ENCODE peak calls at places on chromosome 21, in six cellular contexts. H is PC-3, N is IMR-90, U is adrenal gland, K is psoas muscle, P is cardiac muscle cell. L is an unnamed sample.
A peak's percentile ranks its signal among the peaks of the same experiment; 100 is the strongest.

GRCh38 chr21:16476056-16476850 is 746.5 kb downstream of the USP25 start:
- DNase-seq in N (no peak), K (no peak), U (no peak), H (no peak), P (no peak), L (no peak)

GRCh38 chr21:17610862-17611261 is 1.8 kb downstream of the BTG3 start:
- DNase-seq in U (peak; percentile 27), P (no peak), K (no peak), N (peak; percentile 11), H (no peak), L (no peak)

GRCh38 chr21:15455819-15456462 is 273.8 kb upstream of the USP25 start:
- DNase-seq in N (no peak), K (no peak), H (no peak), U (no peak), P (no peak), L (no peak)

GRCh38 chr21:29149771-29150425 is 19.5 kb downstream of the MAP3K7CL start:
- DNase-seq in P (no peak), N (peak; percentile 89), U (no peak), H (peak; percentile 64), K (no peak), L (peak; percentile 33)

GRCh38 chr21:45985471-45986315 is 4.1 kb downstream of the COL6A1 start:
- DNase-seq in U (no peak), K (no peak), H (no peak), N (no peak), P (no peak), L (no peak)

GRCh38 chr21:17455451-17455850 is 57.4 kb upstream of the CXADR start:
- DNase-seq in U (no peak), H (no peak), N (no peak), P (no peak), K (no peak), L (no peak)

GRCh38 chr21:18041012-18041411 is 203.6 kb upstream of the CHODL start:
- DNase-seq in K (no peak), P (peak; percentile 56), N (no peak), H (peak; percentile 50), U (no peak), L (no peak)

GRCh38 chr21:20592482-20592881 is 405.7 kb upstream of the NCAM2 start:
- DNase-seq in U (no peak), H (no peak), P (no peak), K (no peak), N (no peak), L (no peak)

GRCh38 chr21:33339938-33340337 is 15.2 kb downstream of the IFNAR1 start:
- DNase-seq in U (no peak), K (no peak), H (no peak), N (peak; percentile 12), P (no peak), L (no peak)

GRCh38 chr21:24046816-24047443 is 1560.4 kb downstream of the MRPL39 start:
- DNase-seq in N (no peak), U (no peak), H (no peak), P (no peak), K (no peak), L (no peak)

GRCh38 chr21:27024971-27025370 is 58.1 kb upstream of the ADAMTS5 start:
- DNase-seq in H (no peak), P (no peak), N (peak; percentile 13), K (no peak), U (no peak), L (no peak)

GRCh38 chr21:38597436-38597835 is 99.2 kb upstream of the ERG start:
- DNase-seq in U (no peak), P (no peak), K (no peak), H (no peak), N (no peak), L (no peak)

GRCh38 chr21:45979141-45979631 is 2.4 kb upstream of the COL6A1 start:
- DNase-seq in K (peak; percentile 31), N (no peak), H (peak; percentile 79), U (no peak), P (no peak), L (peak; percentile 40)

GRCh38 chr21:46122241-46122671 is 24.3 kb downstream of the COL6A2 start:
- DNase-seq in U (no peak), N (peak; percentile 78), P (no peak), K (no peak), H (peak; percentile 77), L (no peak)

GRCh38 chr21:46226146-46226545 is 2.4 kb downstream of the LSS start:
- DNase-seq in P (no peak), N (peak; percentile 19), K (no peak), U (no peak), H (no peak), L (no peak)

GRCh38 chr21:21851657-21852056 is 853.4 kb downstream of the NCAM2 start:
- DNase-seq in N (peak; percentile 13), U (no peak), P (no peak), K (no peak), H (peak; percentile 49), L (no peak)

GRCh38 chr21:40686526-40686925 is 160.4 kb downstream of the DSCAM start:
- DNase-seq in K (no peak), P (no peak), H (no peak), N (no peak), U (no peak), L (no peak)

GRCh38 chr21:46226920-46227599 is 1.5 kb downstream of the LSS start:
- DNase-seq in P (peak; percentile 62), H (no peak), K (no peak), U (no peak), N (peak; percentile 78), L (no peak)

GRCh38 chr21:15090390-15090789 is 25.6 kb upstream of the NRIP1 start:
- DNase-seq in N (no peak), U (no peak), P (no peak), K (no peak), H (no peak), L (no peak)

GRCh38 chr21:45870421-45870820 is 111.1 kb upstream of the COL6A1 start:
- DNase-seq in U (no peak), K (no peak), H (no peak), P (no peak), N (no peak), L (peak; percentile 42)

GRCh38 chr21:25639167-25639921 is at the start of gene JAM2:
- DNase-seq in H (no peak), N (peak; percentile 29), K (peak; percentile 47), P (peak; percentile 57), U (peak; percentile 47), L (no peak)

GRCh38 chr21:35026617-35027557 is 22.2 kb downstream of the RUNX1 start:
- DNase-seq in N (peak; percentile 48), U (peak; percentile 35), H (no peak), P (peak; percentile 34), K (peak; percentile 66), L (no peak)
- H3K4me1 ChIP-seq in N (no peaks in the 10 kb centered on the region), U (no peaks in the 10 kb centered on the region), H (no peaks in the 10 kb centered on the region), P (no peaks in the 10 kb centered on the region), K (peaks cover 4% of the 10 kb centered on the region), L (peaks cover 7% of the 10 kb centered on the region)

GRCh38 chr21:44710756-44711326 is 531 bp downstream of the TSPEAR start:
- DNase-seq in P (no peak), U (peak; percentile 7), K (no peak), N (no peak), H (no peak), L (no peak)
- H3K27me3 ChIP-seq in P (peaks cover 97% of the 10 kb centered on the region), U (peaks cover 78% of the 10 kb centered on the region), K (no peaks in the 10 kb centered on the region), N (peaks cover 86% of the 10 kb centered on the region), H (peaks cover 11% of the 10 kb centered on the region), L (peaks cover 57% of the 10 kb centered on the region)

GRCh38 chr21:14080040-14080763 is 130.6 kb downstream of the LIPI start:
- DNase-seq in P (no peak), N (no peak), H (no peak), K (no peak), U (no peak), L (peak; percentile 31)

GRCh38 chr21:14080764-14081096 is 130.0 kb downstream of the LIPI start:
- DNase-seq in H (no peak), P (no peak), U (no peak), K (no peak), N (no peak), L (no peak)

GRCh38 chr21:14075346-14076142 is 135.2 kb downstream of the LIPI start:
- DNase-seq in N (no peak), K (no peak), P (no peak), U (no peak), H (no peak), L (no peak)

GRCh38 chr21:14076143-14076806 is 134.5 kb downstream of the LIPI start:
- DNase-seq in N (no peak), U (no peak), K (no peak), H (no peak), P (no peak), L (peak; percentile 73)

DNA sequence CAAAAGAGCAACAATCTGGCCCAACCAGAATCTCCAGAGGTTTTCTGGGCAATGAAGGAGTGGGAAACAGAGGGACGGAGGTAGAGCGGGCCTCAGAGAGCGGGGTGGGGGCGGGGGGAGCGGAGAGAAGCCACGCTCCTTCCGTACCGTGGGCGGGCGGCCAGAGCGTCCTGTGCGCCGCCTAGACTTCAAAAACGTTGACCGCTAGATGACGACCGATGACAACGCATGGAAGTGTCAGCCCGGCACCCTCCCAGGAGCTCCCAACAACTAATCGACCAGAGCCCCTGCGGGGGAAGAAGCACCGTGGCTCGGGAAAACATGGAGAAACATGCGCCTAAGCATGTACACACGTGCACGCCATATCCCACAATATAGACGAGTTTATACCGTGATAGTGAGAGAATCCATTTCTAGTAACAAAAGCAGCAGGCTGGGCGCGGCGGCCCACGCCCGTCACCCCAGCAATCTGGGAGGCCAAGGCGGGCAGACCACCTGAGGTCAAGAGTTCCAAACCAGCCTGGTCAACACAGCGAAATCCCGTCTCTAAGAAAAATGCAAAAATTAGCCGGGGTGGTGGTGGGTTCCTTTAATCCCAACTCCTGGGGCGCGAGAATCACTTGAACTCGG is 131.9 kb downstream of the LIPI start:
- DNase-seq in U (no peak), K (no peak), P (no peak), N (no peak), H (no peak), L (no peak)
- H3K36me3 ChIP-seq in U (no peaks in the 10 kb centered on the region), K (no peaks in the 10 kb centered on the region), P (no peaks in the 10 kb centered on the region), N (no peaks in the 10 kb centered on the region), H (no peaks in the 10 kb centered on the region), L (peaks cover 4% of the 10 kb centered on the region)

GRCh38 chr21:42363331-42363730 is 3.0 kb downstream of the TFF1 start:
- DNase-seq in U (no peak), N (no peak), K (no peak), P (no peak), H (peak; percentile 80), L (no peak)

GRCh38 chr21:42362700-42363099 is 3.6 kb downstream of the TFF1 start:
- DNase-seq in P (no peak), K (no peak), H (no peak), U (no peak), N (no peak), L (no peak)

GRCh38 chr21:42365770-42366169 is 565 bp downstream of the TFF1 start:
- DNase-seq in P (no peak), K (no peak), H (no peak), N (no peak), U (no peak), L (no peak)

GRCh38 chr21:42366292-42367010 is at the start of gene TFF1:
- DNase-seq in N (peak; percentile 10), P (no peak), H (peak; percentile 95), U (peak; percentile 81), K (no peak), L (peak; percentile 65)

DNA sequence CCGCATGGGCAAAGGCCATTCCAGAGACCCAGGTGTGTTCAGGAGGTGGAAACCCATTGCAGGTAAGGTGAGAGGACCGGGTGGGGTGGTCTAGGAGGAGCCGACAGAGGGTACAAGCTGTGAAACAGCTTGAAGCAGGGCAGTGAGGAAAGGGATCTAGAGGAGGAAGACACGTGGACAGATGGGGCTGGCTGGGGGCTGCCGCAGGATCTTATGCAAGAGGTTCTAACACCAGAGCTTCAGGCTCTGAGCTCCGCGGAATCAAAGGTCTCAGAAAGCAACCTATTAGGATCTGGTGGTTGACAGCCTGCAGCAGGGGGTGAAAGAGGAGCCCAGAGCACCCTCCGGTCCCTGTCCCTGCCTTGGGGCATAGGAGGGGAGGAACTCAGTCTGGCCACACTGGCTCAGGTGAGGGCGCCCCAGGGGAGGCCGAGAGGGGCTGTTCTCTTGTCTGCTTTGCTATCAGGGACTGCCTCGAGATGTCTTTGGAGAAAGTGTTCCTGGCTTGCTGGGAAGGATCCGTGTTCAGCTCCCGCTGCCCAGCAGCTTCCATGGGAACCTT is 1.9 kb downstream of the TFF1 start:
- DNase-seq in K (no peak), H (no peak), P (no peak), N (no peak), U (no peak), L (no peak)
- H3K4me1 ChIP-seq in K (no peaks in the 10 kb centered on the region), H (peaks cover 56% of the 10 kb centered on the region), P (no peaks in the 10 kb centered on the region), N (no peaks in the 10 kb centered on the region), U (no peaks in the 10 kb centered on the region), L (peaks cover 12% of the 10 kb centered on the region)